ENCODE peak calls at places on chromosome 6, in six cellular contexts. A is HepG2, E is HCT116, H is H1, S is K562, D is GM12878. P is an unnamed sample.

GRCh38 chr6:24228681-24229255 is 102.8 kb downstream of the NRSN1 start:
- DNase-seq in A (peak), E (no peak), H (no peak), S (no peak), D (no peak), P (no peak)

GRCh38 chr6:66421570-66421969 is 714.5 kb upstream of the EYS start:
- DNase-seq in A (peak), E (no peak), H (no peak), S (no peak), D (no peak), P (peak)

GRCh38 chr6:27644528-27644927 is 171.6 kb upstream of the ZNF184 start:
- DNase-seq in A (no peak), E (no peak), H (no peak), S (peak), D (no peak), P (no peak)

GRCh38 chr6:27582928-27583725 is 110.2 kb upstream of the ZNF184 start:
- DNase-seq in A (peak), E (no peak), H (no peak), S (peak), D (no peak), P (no peak)

GRCh38 chr6:23016701-23017100 is 447.3 kb downstream of the HDGFL1 start:
- DNase-seq in A (no peak), E (no peak), H (no peak), S (no peak), D (no peak), P (no peak)

GRCh38 chr6:15531973-15532372 is 130.9 kb downstream of the DTNBP1 start:
- DNase-seq in A (no peak), E (no peak), H (no peak), S (no peak), D (no peak), P (no peak)

GRCh38 chr6:162468326-162468725 is 259.2 kb downstream of the PRKN start:
- DNase-seq in A (no peak), E (no peak), H (no peak), S (no peak), D (no peak), P (no peak)

GRCh38 chr6:144479991-144480390 is 194.9 kb downstream of the UTRN start:
- DNase-seq in A (no peak), E (no peak), H (no peak), S (no peak), D (no peak), P (no peak)

GRCh38 chr6:10180138-10181074 is 234.5 kb downstream of the TFAP2A start:
- DNase-seq in A (no peak), E (no peak), H (no peak), S (no peak), D (no peak), P (no peak)

GRCh38 chr6:54681987-54682386 is 164.6 kb upstream of the FAM83B start:
- DNase-seq in A (no peak), E (peak), H (no peak), S (no peak), D (no peak), P (no peak)

GRCh38 chr6:75922226-75922625 is 150.2 kb downstream of the IMPG1 start:
- DNase-seq in A (no peak), E (no peak), H (no peak), S (no peak), D (no peak), P (no peak)

GRCh38 chr6:101689695-101690094 is 296.2 kb downstream of the GRIK2 start:
- DNase-seq in A (no peak), E (no peak), H (no peak), S (no peak), D (no peak), P (no peak)

GRCh38 chr6:154352898-154353585 is 3.6 kb downstream of the IPCEF1 start:
- DNase-seq in A (no peak), E (no peak), H (no peak), S (no peak), D (peak), P (no peak)

GRCh38 chr6:34891296-34891695 is 2.2 kb downstream of the ANKS1A start:
- DNase-seq in A (no peak), E (no peak), H (no peak), S (no peak), D (no peak), P (no peak)

GRCh38 chr6:16345449-16346330 is 107.3 kb downstream of the GMPR start:
- DNase-seq in A (peak), E (no peak), H (no peak), S (peak), D (no peak), P (no peak)

GRCh38 chr6:85435872-85436271 is 14.0 kb upstream of the NT5E start:
- DNase-seq in A (no peak), E (no peak), H (no peak), S (no peak), D (no peak), P (no peak)

GRCh38 chr6:4057036-4057435 is 21.9 kb downstream of the FAM217A start:
- DNase-seq in A (no peak), E (no peak), H (no peak), S (no peak), D (no peak), P (no peak)

GRCh38 chr6:138607478-138608433 is 108.5 kb upstream of the NHSL1 start:
- DNase-seq in A (no peak), E (no peak), H (no peak), S (no peak), D (no peak), P (no peak)

GRCh38 chr6:122868137-122868536 is 79.1 kb downstream of the SMPDL3A start:
- DNase-seq in A (no peak), E (no peak), H (no peak), S (no peak), D (no peak), P (no peak)

GRCh38 chr6:122872311-122872710 is 83.3 kb downstream of the SMPDL3A start:
- DNase-seq in A (no peak), E (no peak), H (no peak), S (no peak), D (peak), P (no peak)

GRCh38 chr6:122871079-122871478 is 82.0 kb downstream of the SMPDL3A start:
- DNase-seq in A (no peak), E (no peak), H (no peak), S (no peak), D (no peak), P (no peak)

GRCh38 chr6:122869437-122870024 is 80.5 kb downstream of the SMPDL3A start:
- DNase-seq in A (peak), E (peak), H (no peak), S (peak), D (no peak), P (no peak)
- TF ChIP-seq ZNF274 in A (no peak), E (no peak), H (no peak), S (no peak), D (no peak), P (no peak)

GRCh38 chr6:119445666-119446622 is 96.4 kb upstream of the MAN1A1 start:
- DNase-seq in A (no peak), E (no peak), H (no peak), S (peak), D (no peak), P (no peak)
- TF ChIP-seq ZNF274 in A (no peak), E (no peak), H (no peak), S (no peak), D (no peak), P (no peak)

GRCh38 chr6:36129889-36130671 is at the start of gene MAPK13:
- DNase-seq in A (peak), E (no peak), H (no peak), S (no peak), D (no peak), P (no peak)
- TF ChIP-seq ZNF274 in A (no peak), E (no peak), H (no peak), S (no peak), D (no peak), P (no peak)

DNA sequence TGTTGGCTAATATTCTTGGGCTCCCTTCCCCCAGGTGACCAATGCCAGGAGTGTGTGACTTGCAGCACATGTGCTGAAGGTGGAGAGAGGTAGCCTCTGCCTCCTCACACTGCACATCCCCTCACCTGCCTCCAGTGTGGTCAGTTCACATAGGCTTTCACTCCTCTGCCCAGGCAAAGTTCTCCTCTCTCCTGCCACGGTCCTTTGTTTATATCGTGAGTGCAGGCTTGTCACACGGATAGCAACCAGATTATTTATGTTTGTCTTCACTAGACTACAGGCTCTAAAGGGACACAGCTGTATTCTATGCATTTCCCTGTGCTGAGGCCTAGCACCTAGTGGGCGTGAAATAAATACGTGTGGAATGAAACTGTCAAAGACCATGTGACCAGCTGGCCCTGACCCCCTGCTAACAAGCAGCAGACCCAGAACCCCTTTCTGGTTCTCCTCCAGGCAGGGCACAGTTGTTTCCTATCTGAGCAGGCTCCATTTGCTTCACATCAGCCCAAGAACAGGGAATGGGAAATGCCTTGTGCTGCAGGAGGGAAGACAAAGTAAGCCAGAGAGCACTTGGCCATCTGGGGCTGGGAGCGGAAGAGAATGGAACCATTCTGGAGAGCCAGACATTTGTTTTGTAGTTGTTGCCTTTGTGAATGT is 42.3 kb downstream of the UNC5CL start:
- DNase-seq in A (peak), E (no peak), H (no peak), S (no peak), D (no peak), P (peak)
- TF ChIP-seq ZNF274 in A (peak), E (no peak), H (no peak), S (no peak), D (no peak), P (no peak)